ENCODE peak calls at places on chromosomes 3 and 15, in five cellular contexts. J, Q, B, P and Y are unnamed samples.

GRCh38 chr3:8663177-8664061 is 18.8 kb upstream of the SSUH2 start:
- DNase-seq in J (peak), Q (peak), B (peak), P (peak), Y (no peak)

GRCh38 chr3:87084868-87085267 is 93.9 kb upstream of the VGLL3 start:
- DNase-seq in J (no peak), Q (no peak), B (peak), P (no peak), Y (no peak)

GRCh38 chr3:9342696-9343095 is 20.2 kb upstream of the THUMPD3 start:
- DNase-seq in J (no peak), Q (no peak), B (no peak), P (no peak), Y (no peak)

GRCh38 chr3:50345586-50345985 is at the start of gene ZMYND10:
- DNase-seq in J (peak), Q (peak), B (peak), P (peak), Y (peak)

GRCh38 chr3:192130534-192131132 is 596.7 kb downstream of the FGF12 start:
- DNase-seq in J (peak), Q (peak), B (peak), P (no peak), Y (no peak)

GRCh38 chr3:182739619-182740018 is 53.7 kb upstream of the ATP11B start:
- DNase-seq in J (no peak), Q (no peak), B (peak), P (no peak), Y (no peak)

GRCh38 chr3:193774272-193774915 is 181.4 kb downstream of the OPA1 start:
- DNase-seq in J (no peak), Q (no peak), B (no peak), P (no peak), Y (no peak)

GRCh38 chr3:98501270-98501669 is 3.8 kb downstream of the OR5K2 start:
- DNase-seq in J (no peak), Q (no peak), B (no peak), P (no peak), Y (no peak)

GRCh38 chr15:98085003-98085639 is 124.6 kb downstream of the ARRDC4 start:
- DNase-seq in J (peak), Q (peak), B (peak), P (peak), Y (peak)

GRCh38 chr15:31005660-31006059 is 14.2 kb upstream of the MTMR10 start:
- DNase-seq in J (no peak), Q (no peak), B (no peak), P (no peak), Y (no peak)

GRCh38 chr3:43953814-43954241 is 263.1 kb downstream of the ABHD5 start:
- DNase-seq in J (no peak), Q (no peak), B (peak), P (no peak), Y (no peak)

GRCh38 chr15:41993447-41994170 is 21.3 kb upstream of the EHD4 start:
- DNase-seq in J (peak), Q (no peak), B (no peak), P (no peak), Y (no peak)

GRCh38 chr15:41995476-41995855 is 23.1 kb upstream of the EHD4 start:
- DNase-seq in J (no peak), Q (no peak), B (no peak), P (no peak), Y (no peak)

GRCh38 chr15:41994171-41994650 is 21.9 kb upstream of the EHD4 start:
- DNase-seq in J (no peak), Q (no peak), B (no peak), P (no peak), Y (no peak)

GRCh38 chr15:41996376-41996775 is 24.0 kb upstream of the EHD4 start:
- DNase-seq in J (no peak), Q (no peak), B (no peak), P (no peak), Y (no peak)

DNA sequence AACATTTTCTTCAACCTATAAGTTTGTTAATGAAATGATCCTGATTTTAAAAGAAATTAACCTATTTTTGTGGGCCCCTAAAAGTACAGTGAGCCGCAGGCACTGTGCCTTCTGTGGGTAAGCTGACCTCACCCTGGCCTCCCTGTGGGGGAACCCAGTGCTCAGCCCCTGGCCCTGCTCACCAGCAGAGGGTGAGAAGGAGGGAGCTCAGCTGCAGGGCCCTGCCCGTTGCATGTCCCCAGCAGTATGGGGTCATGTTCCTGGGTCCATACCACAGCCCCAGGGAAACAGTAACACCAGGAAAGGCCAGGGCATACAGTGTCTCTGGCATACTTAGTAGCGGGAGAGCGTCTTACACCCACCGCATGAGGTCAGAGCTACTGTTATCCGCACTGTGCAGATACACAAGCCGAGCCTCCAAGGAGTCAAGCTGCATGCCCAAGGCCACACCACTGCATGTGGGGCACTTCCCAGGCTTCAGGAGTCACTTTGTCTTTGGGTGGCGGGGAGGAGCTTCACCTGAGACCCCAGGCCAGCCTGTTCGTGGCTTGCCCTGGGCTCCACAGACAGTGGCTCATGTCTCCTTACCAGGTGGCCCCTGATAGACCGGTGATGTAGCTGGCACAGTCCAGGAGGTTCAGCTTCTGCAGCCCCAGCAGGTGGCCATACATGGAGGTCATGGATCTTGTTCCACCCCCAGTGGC is 22.6 kb upstream of the EHD4 start:
- DNase-seq in J (no peak), Q (no peak), B (no peak), P (no peak), Y (no peak)
- H3K27ac ChIP-seq in J (no peak), Q (no peak), B (no peak), P (no peak), Y (no peak)

GRCh38 chr15:73886717-73887345 is 13.5 kb downstream of the TBC1D21 start:
- DNase-seq in J (no peak), Q (no peak), B (no peak), P (no peak), Y (no peak)

GRCh38 chr15:73881539-73882320 is 8.4 kb downstream of the TBC1D21 start:
- DNase-seq in J (no peak), Q (no peak), B (no peak), P (no peak), Y (no peak)

GRCh38 chr15:73884159-73884558 is 10.8 kb downstream of the TBC1D21 start:
- DNase-seq in J (no peak), Q (no peak), B (no peak), P (no peak), Y (no peak)

GRCh38 chr15:73885954-73886700 is 12.8 kb downstream of the TBC1D21 start:
- DNase-seq in J (no peak), Q (no peak), B (no peak), P (no peak), Y (no peak)

GRCh38 chr15:73882761-73883419 is 9.5 kb downstream of the TBC1D21 start:
- DNase-seq in J (no peak), Q (no peak), B (no peak), P (no peak), Y (no peak)
- H3K27ac ChIP-seq in J (no peak), Q (no peak), B (no peak), P (no peak), Y (no peak)

GRCh38 chr3:154228561-154229216 is 95.6 kb downstream of the DHX36 start:
- DNase-seq in J (no peak), Q (peak), B (peak), P (peak), Y (no peak)

GRCh38 chr3:154225536-154225935 is 98.8 kb downstream of the DHX36 start:
- DNase-seq in J (no peak), Q (no peak), B (no peak), P (no peak), Y (no peak)

GRCh38 chr3:154224366-154224765 is 99.9 kb downstream of the DHX36 start:
- DNase-seq in J (no peak), Q (no peak), B (no peak), P (no peak), Y (no peak)

DNA sequence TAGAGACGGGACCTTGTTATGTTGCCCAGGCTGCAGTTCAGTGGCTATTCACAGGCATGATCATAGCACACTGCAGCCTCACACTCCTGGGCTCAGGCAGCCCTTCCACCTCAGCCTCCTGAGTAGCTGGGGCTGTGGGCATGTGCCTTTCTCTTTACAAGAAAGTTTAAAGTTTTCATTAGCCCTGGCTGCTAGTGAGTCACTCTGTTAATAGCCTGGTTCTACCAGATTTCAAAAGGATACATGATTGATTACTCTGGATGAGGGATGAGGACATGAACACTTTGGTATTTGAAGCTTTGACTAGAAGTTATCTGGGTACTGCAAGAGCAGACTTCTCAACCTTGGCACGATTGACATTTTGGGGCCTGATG is 95.1 kb downstream of the DHX36 start:
- DNase-seq in J (no peak), Q (no peak), B (peak), P (no peak), Y (no peak)
- H3K27ac ChIP-seq in J (no peak), Q (no peak), B (no peak), P (no peak), Y (no peak)

GRCh38 chr3:169342652-169343051 is 320.9 kb downstream of the MECOM start:
- DNase-seq in J (no peak), Q (no peak), B (no peak), P (no peak), Y (no peak)
- H3K27ac ChIP-seq in J (no peak), Q (no peak), B (no peak), P (no peak), Y (no peak)

GRCh38 chr3:174156200-174156599 is 702.9 kb upstream of the NAALADL2 start:
- DNase-seq in J (no peak), Q (no peak), B (no peak), P (peak), Y (no peak)
- H3K27ac ChIP-seq in J (no peak), Q (no peak), B (no peak), P (no peak), Y (no peak)